ENCODE peak calls at places on chromosomes 2 and 18, in eight cellular contexts. One of them, this sample, is unnamed. For H3K9me3, the result is how much of the 10 kb centered on the place peaks cover.

GRCh38 chr18:44341759-44342158 is 338.9 kb upstream of the SETBP1 start:
- DNase-seq in colonic mucosa: no peak
- DNase-seq in OCI-LY7: no peak
- DNase-seq in uterus: no peak
- DNase-seq in Panc1: no peak
- DNase-seq in psoas muscle: no peak
- DNase-seq in IMR-90: no peak
- DNase-seq in right cardiac atrium: no peak
- DNase-seq in this sample: no peak

GRCh38 chr2:40281021-40281940 is 170.6 kb downstream of the SLC8A1 start:
- DNase-seq in uterus: peak
- DNase-seq in colonic mucosa: no peak
- DNase-seq in Panc1: no peak
- DNase-seq in right cardiac atrium: peak
- DNase-seq in psoas muscle: no peak
- DNase-seq in OCI-LY7: peak
- DNase-seq in IMR-90: peak
- DNase-seq in this sample: peak

GRCh38 chr2:10252202-10252601 is 50.5 kb upstream of the HPCAL1 start:
- DNase-seq in psoas muscle: no peak
- DNase-seq in OCI-LY7: no peak
- DNase-seq in right cardiac atrium: no peak
- DNase-seq in Panc1: no peak
- DNase-seq in IMR-90: no peak
- DNase-seq in colonic mucosa: no peak
- DNase-seq in uterus: no peak
- DNase-seq in this sample: no peak

GRCh38 chr2:172247203-172247602 is 144.5 kb upstream of the DLX2 start:
- DNase-seq in right cardiac atrium: no peak
- DNase-seq in OCI-LY7: no peak
- DNase-seq in IMR-90: no peak
- DNase-seq in psoas muscle: no peak
- DNase-seq in colonic mucosa: no peak
- DNase-seq in Panc1: no peak
- DNase-seq in uterus: no peak
- DNase-seq in this sample: no peak

GRCh38 chr2:120347387-120348010 is 1.6 kb downstream of the INHBB start:
- DNase-seq in uterus: no peak
- DNase-seq in OCI-LY7: no peak
- DNase-seq in colonic mucosa: no peak
- DNase-seq in Panc1: no peak
- DNase-seq in IMR-90: peak
- DNase-seq in right cardiac atrium: no peak
- DNase-seq in psoas muscle: peak
- DNase-seq in this sample: no peak

GRCh38 chr18:9682572-9682971 is 25.5 kb upstream of the RAB31 start:
- DNase-seq in psoas muscle: no peak
- DNase-seq in uterus: no peak
- DNase-seq in Panc1: no peak
- DNase-seq in colonic mucosa: no peak
- DNase-seq in right cardiac atrium: no peak
- DNase-seq in OCI-LY7: no peak
- DNase-seq in IMR-90: no peak
- DNase-seq in this sample: no peak

GRCh38 chr18:31268985-31269406 is 49.0 kb upstream of the DSG1 start:
- DNase-seq in uterus: no peak
- DNase-seq in right cardiac atrium: no peak
- DNase-seq in colonic mucosa: peak
- DNase-seq in Panc1: no peak
- DNase-seq in IMR-90: no peak
- DNase-seq in psoas muscle: no peak
- DNase-seq in OCI-LY7: no peak
- DNase-seq in this sample: no peak

GRCh38 chr2:17184512-17184911 is 333.7 kb downstream of the RAD51AP2 start:
- DNase-seq in uterus: no peak
- DNase-seq in psoas muscle: no peak
- DNase-seq in right cardiac atrium: no peak
- DNase-seq in Panc1: no peak
- DNase-seq in IMR-90: no peak
- DNase-seq in OCI-LY7: no peak
- DNase-seq in colonic mucosa: no peak
- DNase-seq in this sample: no peak

GRCh38 chr2:216365518-216365917 is 6.8 kb downstream of the MARCHF4 start:
- DNase-seq in psoas muscle: no peak
- DNase-seq in OCI-LY7: no peak
- DNase-seq in IMR-90: no peak
- DNase-seq in right cardiac atrium: no peak
- DNase-seq in colonic mucosa: no peak
- DNase-seq in Panc1: no peak
- DNase-seq in uterus: no peak
- DNase-seq in this sample: no peak

GRCh38 chr2:44582363-44583008 is 220.7 kb downstream of the CAMKMT start:
- DNase-seq in right cardiac atrium: no peak
- DNase-seq in colonic mucosa: no peak
- DNase-seq in IMR-90: peak
- DNase-seq in psoas muscle: no peak
- DNase-seq in uterus: no peak
- DNase-seq in OCI-LY7: no peak
- DNase-seq in Panc1: no peak
- DNase-seq in this sample: no peak

GRCh38 chr2:169397697-169398096 is 35.4 kb upstream of the LRP2 start:
- DNase-seq in IMR-90: no peak
- DNase-seq in OCI-LY7: no peak
- DNase-seq in Panc1: no peak
- DNase-seq in right cardiac atrium: no peak
- DNase-seq in uterus: no peak
- DNase-seq in psoas muscle: no peak
- DNase-seq in colonic mucosa: no peak
- DNase-seq in this sample: no peak

GRCh38 chr2:164952057-164952702 is 3.1 kb downstream of the SLC38A11 start:
- DNase-seq in uterus: no peak
- DNase-seq in IMR-90: no peak
- DNase-seq in Panc1: no peak
- DNase-seq in colonic mucosa: no peak
- DNase-seq in OCI-LY7: no peak
- DNase-seq in right cardiac atrium: no peak
- DNase-seq in psoas muscle: no peak
- DNase-seq in this sample: no peak

GRCh38 chr2:231933916-231934401 is 7.8 kb upstream of the NPPC start:
- DNase-seq in IMR-90: no peak
- DNase-seq in Panc1: no peak
- DNase-seq in right cardiac atrium: peak
- DNase-seq in OCI-LY7: peak
- DNase-seq in psoas muscle: peak
- DNase-seq in uterus: no peak
- DNase-seq in colonic mucosa: no peak
- DNase-seq in this sample: no peak

GRCh38 chr18:12770469-12771219 is 67.8 kb downstream of the PSMG2 start:
- DNase-seq in IMR-90: no peak
- DNase-seq in uterus: no peak
- DNase-seq in right cardiac atrium: no peak
- DNase-seq in OCI-LY7: no peak
- DNase-seq in Panc1: no peak
- DNase-seq in psoas muscle: no peak
- DNase-seq in colonic mucosa: no peak
- DNase-seq in this sample: no peak

GRCh38 chr2:101330253-101330921 is 21.9 kb upstream of the RNF149 start:
- DNase-seq in psoas muscle: no peak
- DNase-seq in uterus: no peak
- DNase-seq in OCI-LY7: no peak
- DNase-seq in right cardiac atrium: peak
- DNase-seq in Panc1: no peak
- DNase-seq in colonic mucosa: peak
- DNase-seq in IMR-90: no peak
- DNase-seq in this sample: no peak

DNA sequence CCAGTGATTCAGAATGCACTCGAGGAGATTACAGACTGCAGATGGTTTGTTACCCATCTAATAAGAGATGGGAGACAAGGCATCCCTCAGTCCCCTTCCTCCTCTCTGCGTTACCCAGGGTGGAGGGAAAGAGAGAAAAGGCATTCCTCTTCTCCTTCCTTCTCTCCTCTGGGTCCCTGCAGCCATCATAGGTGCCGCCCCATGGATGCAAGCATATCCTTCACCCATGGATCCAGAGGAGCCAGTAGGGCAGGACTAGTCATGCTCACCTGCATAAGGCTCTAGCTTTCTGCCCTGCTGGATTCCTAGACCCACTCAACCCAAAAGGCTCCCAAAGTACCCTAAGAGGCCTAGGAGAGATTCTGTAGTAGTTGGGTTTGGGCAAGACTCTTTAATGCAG is 20.4 kb downstream of the CMPK2 start:
- DNase-seq in uterus: no peak
- DNase-seq in psoas muscle: no peak
- DNase-seq in right cardiac atrium: no peak
- DNase-seq in colonic mucosa: no peak
- DNase-seq in IMR-90: no peak
- DNase-seq in OCI-LY7: peak
- DNase-seq in Panc1: no peak
- DNase-seq in this sample: no peak
- H3K9me3 ChIP-seq in uterus: under half
- H3K9me3 ChIP-seq in psoas muscle: half or more
- H3K9me3 ChIP-seq in right cardiac atrium: under half
- H3K9me3 ChIP-seq in colonic mucosa: under half
- H3K9me3 ChIP-seq in IMR-90: under half
- H3K9me3 ChIP-seq in OCI-LY7: under half
- H3K9me3 ChIP-seq in Panc1: under half
- H3K9me3 ChIP-seq in this sample: under half

GRCh38 chr18:14781671-14782070 is 33.7 kb downstream of the ANKRD30B start:
- DNase-seq in OCI-LY7: no peak
- DNase-seq in psoas muscle: no peak
- DNase-seq in uterus: no peak
- DNase-seq in colonic mucosa: no peak
- DNase-seq in Panc1: no peak
- DNase-seq in IMR-90: no peak
- DNase-seq in right cardiac atrium: no peak
- DNase-seq in this sample: no peak
- H3K9me3 ChIP-seq in OCI-LY7: under half
- H3K9me3 ChIP-seq in psoas muscle: under half
- H3K9me3 ChIP-seq in uterus: under half
- H3K9me3 ChIP-seq in colonic mucosa: under half
- H3K9me3 ChIP-seq in Panc1: under half
- H3K9me3 ChIP-seq in IMR-90: under half
- H3K9me3 ChIP-seq in right cardiac atrium: under half
- H3K9me3 ChIP-seq in this sample: under half

GRCh38 chr2:116094196-116094595 is 1651.8 kb downstream of the DPP10 start:
- DNase-seq in uterus: no peak
- DNase-seq in right cardiac atrium: no peak
- DNase-seq in colonic mucosa: no peak
- DNase-seq in OCI-LY7: no peak
- DNase-seq in Panc1: no peak
- DNase-seq in psoas muscle: no peak
- DNase-seq in IMR-90: no peak
- DNase-seq in this sample: no peak
- H3K9me3 ChIP-seq in uterus: under half
- H3K9me3 ChIP-seq in right cardiac atrium: under half
- H3K9me3 ChIP-seq in colonic mucosa: under half
- H3K9me3 ChIP-seq in OCI-LY7: under half
- H3K9me3 ChIP-seq in Panc1: under half
- H3K9me3 ChIP-seq in psoas muscle: under half
- H3K9me3 ChIP-seq in IMR-90: under half
- H3K9me3 ChIP-seq in this sample: under half

GRCh38 chr2:5176764-5177163 is 515.4 kb upstream of the SOX11 start:
- DNase-seq in colonic mucosa: no peak
- DNase-seq in OCI-LY7: no peak
- DNase-seq in psoas muscle: no peak
- DNase-seq in Panc1: no peak
- DNase-seq in IMR-90: peak
- DNase-seq in uterus: no peak
- DNase-seq in right cardiac atrium: no peak
- DNase-seq in this sample: no peak

GRCh38 chr2:5175231-5175630 is 517.0 kb upstream of the SOX11 start:
- DNase-seq in OCI-LY7: no peak
- DNase-seq in right cardiac atrium: no peak
- DNase-seq in Panc1: no peak
- DNase-seq in colonic mucosa: no peak
- DNase-seq in uterus: no peak
- DNase-seq in psoas muscle: no peak
- DNase-seq in IMR-90: no peak
- DNase-seq in this sample: no peak

GRCh38 chr2:5172923-5173322 is 519.3 kb upstream of the SOX11 start:
- DNase-seq in right cardiac atrium: no peak
- DNase-seq in colonic mucosa: no peak
- DNase-seq in Panc1: no peak
- DNase-seq in uterus: no peak
- DNase-seq in psoas muscle: no peak
- DNase-seq in OCI-LY7: no peak
- DNase-seq in IMR-90: no peak
- DNase-seq in this sample: no peak
- H3K9me3 ChIP-seq in right cardiac atrium: under half
- H3K9me3 ChIP-seq in colonic mucosa: under half
- H3K9me3 ChIP-seq in Panc1: under half
- H3K9me3 ChIP-seq in uterus: under half
- H3K9me3 ChIP-seq in psoas muscle: under half
- H3K9me3 ChIP-seq in OCI-LY7: under half
- H3K9me3 ChIP-seq in IMR-90: under half
- H3K9me3 ChIP-seq in this sample: under half

GRCh38 chr2:41495050-41495449 is 552.8 kb upstream of the PKDCC start:
- DNase-seq in uterus: no peak
- DNase-seq in psoas muscle: no peak
- DNase-seq in Panc1: no peak
- DNase-seq in colonic mucosa: no peak
- DNase-seq in right cardiac atrium: no peak
- DNase-seq in IMR-90: no peak
- DNase-seq in OCI-LY7: peak
- DNase-seq in this sample: no peak
- H3K9me3 ChIP-seq in uterus: under half
- H3K9me3 ChIP-seq in psoas muscle: under half
- H3K9me3 ChIP-seq in Panc1: under half
- H3K9me3 ChIP-seq in colonic mucosa: under half
- H3K9me3 ChIP-seq in right cardiac atrium: under half
- H3K9me3 ChIP-seq in IMR-90: under half
- H3K9me3 ChIP-seq in OCI-LY7: under half
- H3K9me3 ChIP-seq in this sample: under half

GRCh38 chr2:188285774-188286173 is 5.9 kb upstream of the GULP1 start:
- DNase-seq in Panc1: no peak
- DNase-seq in OCI-LY7: no peak
- DNase-seq in colonic mucosa: no peak
- DNase-seq in IMR-90: no peak
- DNase-seq in uterus: no peak
- DNase-seq in psoas muscle: no peak
- DNase-seq in right cardiac atrium: no peak
- DNase-seq in this sample: no peak
- H3K9me3 ChIP-seq in Panc1: under half
- H3K9me3 ChIP-seq in OCI-LY7: under half
- H3K9me3 ChIP-seq in colonic mucosa: under half
- H3K9me3 ChIP-seq in IMR-90: under half
- H3K9me3 ChIP-seq in uterus: under half
- H3K9me3 ChIP-seq in psoas muscle: under half
- H3K9me3 ChIP-seq in right cardiac atrium: under half
- H3K9me3 ChIP-seq in this sample: under half

This sample was measured in AG04450.